ENCODE peak calls at places on chromosomes 6 and 20, in six cellular contexts. F is neural crest cell; O is epithelial cell of prostate; R is psoas muscle; E is posterior vena cava; H is activated naive CD8-positive, alpha-beta T cell treated with anti-CD3 and anti-CD28 coated beads, Interleukin-2, amount 50 U/mL, for 24 hours. K is an unnamed sample.

GRCh38 chr6:137315081-137315480 is 95.9 kb upstream of the IFNGR1 start:
- DNase-seq in F (no peak), O (no peak), R (no peak), E (no peak), H (no peak), K (no peak)

GRCh38 chr20:41003143-41003932 is 25.3 kb upstream of the TOP1 start:
- DNase-seq in F (no peak), O (peak; percentile 96), R (peak; percentile 70), E (peak; percentile 87), H (peak; percentile 63), K (peak; percentile 51)

GRCh38 chr20:23224806-23225205 is 125.8 kb upstream of the NXT1 start:
- DNase-seq in F (no peak), O (no peak), R (no peak), E (no peak), H (no peak), K (no peak)

GRCh38 chr20:45407067-45407745 is 883 bp upstream of the DBNDD2 start:
- DNase-seq in F (no peak), O (no peak), R (peak; percentile 61), E (peak; percentile 90), H (peak; percentile 14), K (peak; percentile 82)

GRCh38 chr6:168303982-168304751 is 15.4 kb downstream of the DACT2 start:
- DNase-seq in F (no peak), O (no peak), R (no peak), E (no peak), H (no peak), K (no peak)

GRCh38 chr20:1906361-1907051 is 11.3 kb downstream of the SIRPA start:
- DNase-seq in F (no peak), O (no peak), R (no peak), E (no peak), H (no peak), K (no peak)

GRCh38 chr20:44271915-44272663 is 25.0 kb downstream of the GDAP1L1 start:
- DNase-seq in F (no peak), O (no peak), R (no peak), E (peak; percentile 58), H (no peak), K (no peak)

GRCh38 chr6:44731485-44732095 is 344.1 kb downstream of the CDC5L start:
- DNase-seq in F (no peak), O (no peak), R (no peak), E (no peak), H (no peak), K (no peak)

GRCh38 chr20:62709537-62709905 is 885 bp downstream of the NTSR1 start:
- DNase-seq in F (no peak), O (no peak), R (no peak), E (no peak), H (no peak), K (no peak)